ENCODE peak calls at places on chromosomes 2 and 18, in nine cellular contexts. K is pancreas, M is H1, Q is right cardiac atrium, N is neural progenitor cell, J is tibial artery, A is left lung, S is cardiac muscle cell, H is right lobe of liver. R is an unnamed sample.

GRCh38 chr2:10447300-10448207 is 573 bp downstream of the ODC1 start:
- DNase-seq in Q (no peak), S (peak; percentile 55), A (no peak), J (no peak), M (no peak), H (peak; percentile 79), K (peak; percentile 86), N (peak; percentile 38), R (peak; percentile 69)

GRCh38 chr2:241108271-241109209 is 6.5 kb upstream of the MTERF4 start:
- DNase-seq in H (peak; percentile 59), M (no peak), Q (no peak), S (no peak), J (no peak), N (no peak), K (peak; percentile 41), A (no peak), R (no peak)

GRCh38 chr18:28588884-28589549 is 412.1 kb upstream of the CDH2 start:
- DNase-seq in A (no peak), H (no peak), M (no peak), K (no peak), J (no peak), N (no peak), Q (no peak), S (no peak), R (no peak)

GRCh38 chr2:232689152-232689910 is 7.8 kb upstream of the GIGYF2 start:
- DNase-seq in N (no peak), Q (peak; percentile 33), J (peak; percentile 54), A (no peak), H (no peak), S (no peak), K (peak; percentile 60), M (no peak), R (peak; percentile 90)

GRCh38 chr2:118937817-118938216 is 4.2 kb upstream of the MARCO start:
- DNase-seq in J (no peak), Q (no peak), N (no peak), M (no peak), K (no peak), H (no peak), S (no peak), A (no peak), R (no peak)

GRCh38 chr2:71792926-71793761 is 339.8 kb downstream of the DYSF start:
- DNase-seq in H (no peak), N (no peak), M (no peak), J (peak; percentile 44), S (no peak), Q (no peak), K (no peak), A (no peak), R (peak; percentile 20)

GRCh38 chr18:36572135-36572856 is 256.5 kb downstream of the TPGS2 start:
- DNase-seq in M (no peak), J (no peak), Q (peak; percentile 24), N (peak; percentile 70), S (peak; percentile 69), H (no peak), A (no peak), K (no peak), R (peak; percentile 5)

GRCh38 chr2:198441876-198442275 is 637.5 kb downstream of the PLCL1 start:
- DNase-seq in A (no peak), M (no peak), J (no peak), S (no peak), N (no peak), Q (no peak), K (no peak), H (no peak), R (no peak)

GRCh38 chr2:75042823-75043222 is 84.4 kb downstream of the POLE4 start:
- DNase-seq in H (no peak), K (no peak), Q (no peak), A (no peak), S (no peak), N (no peak), J (no peak), M (no peak), R (no peak)

GRCh38 chr2:8500124-8501054 is 181.5 kb upstream of the ID2 start:
- DNase-seq in N (no peak), J (peak; percentile 39), Q (no peak), H (no peak), K (peak; percentile 14), M (no peak), S (no peak), A (no peak), R (no peak)

GRCh38 chr2:68357608-68358337 is 7.3 kb upstream of the PLEK start:
- DNase-seq in H (no peak), S (peak; percentile 69), Q (peak; percentile 22), J (no peak), K (no peak), N (peak; percentile 73), A (no peak), M (peak; percentile 50), R (peak; percentile 45)

GRCh38 chr2:98911376-98912154 is 24.5 kb downstream of the CRACDL start:
- DNase-seq in J (peak; percentile 16), M (no peak), N (no peak), A (no peak), K (peak; percentile 51), S (no peak), Q (no peak), H (no peak), R (no peak)

GRCh38 chr18:73908323-73908722 is 239.3 kb downstream of the FBXO15 start:
- DNase-seq in A (no peak), S (peak; percentile 71), J (no peak), K (no peak), Q (no peak), H (no peak), N (peak; percentile 71), M (no peak), R (peak; percentile 26)

GRCh38 chr2:239337877-239338484 is 62.8 kb downstream of the HDAC4 start:
- DNase-seq in K (no peak), N (no peak), Q (no peak), S (no peak), J (no peak), A (no peak), M (no peak), H (no peak), R (no peak)

DNA sequence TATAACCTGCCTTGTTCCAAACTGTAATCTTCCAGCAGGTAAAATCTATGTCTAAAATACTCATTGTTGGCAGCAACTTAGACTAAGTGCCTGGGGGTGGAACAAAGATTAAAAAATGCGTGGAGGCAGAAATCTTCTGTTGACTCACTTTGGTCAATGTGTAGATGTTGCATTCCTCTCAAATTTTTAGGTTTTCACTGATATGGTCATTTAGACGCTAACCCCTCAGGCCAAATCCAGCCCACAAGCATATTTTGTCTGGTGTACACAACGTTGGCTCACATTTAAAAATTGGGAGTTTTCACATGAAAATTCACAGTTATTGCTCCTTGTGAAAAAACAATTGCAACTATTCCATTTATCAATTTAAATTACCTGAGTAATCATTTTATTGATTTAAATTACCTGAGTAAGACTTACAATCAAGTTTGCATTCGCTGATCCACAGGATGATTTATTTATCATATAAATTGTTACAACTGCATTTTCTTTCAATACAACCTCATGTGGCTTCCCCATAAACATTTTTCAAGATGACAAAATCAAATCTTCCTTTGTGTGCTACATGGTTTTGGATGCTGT is 564.2 kb downstream of the TSN start:
- DNase-seq in Q (no peak), S (no peak), M (no peak), H (no peak), J (no peak), K (no peak), A (no peak), N (no peak), R (no peak)
- H3K4me1 ChIP-seq in Q (no peaks in the 10 kb centered on the region), S (no peaks in the 10 kb centered on the region), M (no peaks in the 10 kb centered on the region), H (no peaks in the 10 kb centered on the region), J (no peaks in the 10 kb centered on the region), K (no peaks in the 10 kb centered on the region), A (no peaks in the 10 kb centered on the region), N (no peaks in the 10 kb centered on the region), R (no peaks in the 10 kb centered on the region)

GRCh38 chr2:116718451-116718850 is 1096.0 kb upstream of the DDX18 start:
- DNase-seq in S (no peak), N (no peak), A (no peak), M (no peak), K (no peak), J (no peak), Q (no peak), H (no peak), R (no peak)
- H3K4me3 ChIP-seq in S (no peak overlapping the region), N (no peak overlapping the region), A (no peak overlapping the region), M (no peak overlapping the region), K (no peak overlapping the region), J (no peak overlapping the region), Q (no peak overlapping the region), H (no peak overlapping the region), R (no peak overlapping the region)

GRCh38 chr2:222291485-222291841 is 7.3 kb downstream of the PAX3 start:
- DNase-seq in M (no peak), A (no peak), J (no peak), Q (no peak), H (no peak), K (no peak), N (no peak), S (no peak), R (no peak)

GRCh38 chr2:222292113-222292737 is 6.6 kb downstream of the PAX3 start:
- DNase-seq in K (no peak), J (no peak), H (no peak), A (no peak), N (peak; percentile 49), Q (no peak), M (no peak), S (no peak), R (no peak)

GRCh38 chr2:222290371-222290690 is 8.5 kb downstream of the PAX3 start:
- DNase-seq in J (no peak), H (no peak), Q (no peak), M (no peak), S (no peak), N (no peak), A (no peak), K (no peak), R (no peak)

GRCh38 chr2:222289280-222290250 is 9.2 kb downstream of the PAX3 start:
- DNase-seq in J (no peak), A (no peak), M (no peak), K (no peak), Q (no peak), S (no peak), N (no peak), H (no peak), R (no peak)

GRCh38 chr2:222290691-222291484 is 7.9 kb downstream of the PAX3 start:
- DNase-seq in N (peak; percentile 95), J (no peak), Q (no peak), K (peak; percentile 55), A (no peak), H (no peak), S (peak; percentile 74), M (peak; percentile 69), R (no peak)
- H3K27me3 ChIP-seq in N (peaks cover 99% of the 10 kb centered on the region), J (peaks cover 68% of the 10 kb centered on the region), Q (peaks cover 19% of the 10 kb centered on the region), K (peaks cover 8% of the 10 kb centered on the region), A (peaks cover 100% of the 10 kb centered on the region), H (peaks cover 8% of the 10 kb centered on the region), S (peaks cover 100% of the 10 kb centered on the region), M (peaks cover 66% of the 10 kb centered on the region), R (no peaks in the 10 kb centered on the region)

DNA sequence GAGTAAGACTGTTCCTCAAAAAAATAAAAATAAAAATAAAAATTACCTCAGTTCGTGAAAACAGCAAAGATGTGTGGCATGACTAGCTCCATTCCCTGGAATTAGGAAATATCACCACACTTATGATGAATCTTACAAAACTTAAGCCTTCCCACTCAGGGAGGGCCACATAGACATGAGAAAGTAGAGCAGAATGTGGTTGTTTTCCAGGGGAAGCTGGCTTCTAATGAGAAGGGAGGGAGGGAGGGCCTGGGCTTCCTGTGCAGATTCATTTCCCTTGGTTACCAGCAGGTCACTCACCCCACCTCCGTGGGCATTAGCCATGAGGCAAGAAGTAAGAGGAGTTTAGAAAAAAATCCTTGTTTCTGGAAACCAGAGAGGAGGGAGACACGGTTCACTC is 95.9 kb upstream of the RMDN2 start:
- DNase-seq in A (no peak), M (no peak), K (no peak), H (peak; percentile 38), N (no peak), S (no peak), Q (peak; percentile 37), J (peak; percentile 72), R (peak; percentile 40)
- H3K4me1 ChIP-seq in A (peaks cover 3% of the 10 kb centered on the region), M (no peaks in the 10 kb centered on the region), K (no peaks in the 10 kb centered on the region), H (no peaks in the 10 kb centered on the region), N (no peaks in the 10 kb centered on the region), S (peaks cover 21% of the 10 kb centered on the region), Q (peaks cover 10% of the 10 kb centered on the region), J (no peaks in the 10 kb centered on the region), R (peaks cover 67% of the 10 kb centered on the region)

R was measured in SJCRH30.